ENCODE peak calls at places on chromosomes 13 and 19, in ten cellular contexts. I, F, R, O, E, X, L, S, U and T are unnamed samples.

GRCh38 chr13:100392709-100393630 is 195.6 kb downstream of the GGACT start:
- DNase-seq in I (no peak), E (no peak), L (peak), S (peak), R (peak), O (peak), U (peak), F (no peak), X (peak), T (peak)

GRCh38 chr13:28313579-28313978 is 175.2 kb downstream of the PAN3 start:
- DNase-seq in S (peak), F (no peak), O (no peak), E (no peak), R (peak), U (no peak), I (no peak), X (peak), L (no peak), T (no peak)

GRCh38 chr13:27168870-27169525 is 2.6 kb downstream of the USP12 start:
- DNase-seq in F (no peak), L (no peak), U (no peak), E (no peak), S (no peak), I (no peak), X (peak), O (no peak), R (peak), T (no peak)

GRCh38 chr13:99501952-99502310 is 659 bp downstream of the TM9SF2 start:
- DNase-seq in O (no peak), U (no peak), F (no peak), S (peak), I (no peak), X (peak), R (peak), E (no peak), L (no peak), T (no peak)

GRCh38 chr13:111330211-111330610 is 9.8 kb downstream of the TEX29 start:
- DNase-seq in U (no peak), E (no peak), O (no peak), R (no peak), S (no peak), X (no peak), F (no peak), L (no peak), I (no peak), T (no peak)

GRCh38 chr13:20270163-20270865 is 38.2 kb upstream of the GJB6 start:
- DNase-seq in S (no peak), U (no peak), F (no peak), L (no peak), I (no peak), O (no peak), X (no peak), E (no peak), R (no peak), T (no peak)

GRCh38 chr19:15508035-15508710 is at the start of gene CYP4F22:
- DNase-seq in E (no peak), F (no peak), S (no peak), I (no peak), L (peak), O (no peak), X (no peak), R (no peak), U (no peak), T (no peak)

GRCh38 chr19:47035127-47035494 is 13.3 kb downstream of the TMEM160 start:
- DNase-seq in F (no peak), U (no peak), X (no peak), L (no peak), I (peak), E (no peak), O (no peak), S (no peak), R (peak), T (peak)

GRCh38 chr13:33123066-33123940 is 107.1 kb downstream of the KL start:
- DNase-seq in I (peak), E (no peak), X (peak), L (no peak), O (no peak), S (peak), U (no peak), R (peak), F (no peak), T (no peak)

GRCh38 chr13:29507356-29507755 is 88.1 kb downstream of the SLC7A1 start:
- DNase-seq in S (no peak), R (peak), I (no peak), O (peak), L (no peak), E (peak), F (no peak), X (no peak), U (no peak), T (no peak)

GRCh38 chr19:17479325-17479791 is 9.0 kb downstream of the SLC27A1 start:
- DNase-seq in X (peak), U (peak), F (no peak), S (peak), I (no peak), E (no peak), R (peak), L (no peak), O (no peak), T (no peak)

GRCh38 chr13:73956101-73956500 is 178.1 kb downstream of the KLF12 start:
- DNase-seq in L (no peak), O (no peak), R (no peak), F (no peak), I (no peak), X (no peak), S (no peak), E (no peak), U (no peak), T (no peak)

GRCh38 chr19:45994456-45994988 is 745 bp upstream of the CCDC61 start:
- DNase-seq in E (no peak), U (no peak), L (no peak), R (peak), S (peak), O (no peak), I (peak), F (no peak), X (no peak), T (no peak)

GRCh38 chr19:54674021-54674617 is 11.3 kb downstream of the LILRB4 start:
- DNase-seq in L (no peak), R (peak), E (no peak), I (peak), S (peak), U (no peak), O (no peak), F (no peak), X (peak), T (peak)

GRCh38 chr19:2476451-2477140 is 669 bp downstream of the GADD45B start:
- DNase-seq in E (peak), U (no peak), X (peak), R (peak), I (peak), S (peak), L (peak), O (peak), F (no peak), T (no peak)

GRCh38 chr13:93002071-93002470 is 224.5 kb upstream of the GPC6 start:
- DNase-seq in R (peak), X (no peak), E (no peak), F (no peak), O (no peak), I (no peak), L (no peak), U (no peak), S (no peak), T (no peak)

GRCh38 chr13:45042539-45042938 is 53.2 kb downstream of the GPALPP1 start:
- DNase-seq in E (no peak), O (no peak), R (peak), U (no peak), F (no peak), X (no peak), S (peak), L (no peak), I (no peak), T (no peak)

GRCh38 chr19:49746206-49746958 is 16.7 kb downstream of the TSKS start:
- DNase-seq in O (peak), X (no peak), F (no peak), R (peak), L (peak), S (peak), I (no peak), U (no peak), E (peak), T (peak)

GRCh38 chr13:46721054-46721453 is 75.9 kb downstream of the ESD start:
- DNase-seq in E (no peak), L (peak), I (no peak), F (peak), U (no peak), S (peak), R (peak), X (peak), O (peak), T (no peak)

GRCh38 chr13:43285891-43286602 is 262.7 kb downstream of the DNAJC15 start:
- DNase-seq in X (peak), L (no peak), E (no peak), R (peak), S (no peak), O (no peak), I (no peak), F (no peak), U (no peak), T (no peak)

GRCh38 chr19:3658004-3658822 is 31.6 kb upstream of the CACTIN start:
- DNase-seq in L (no peak), O (no peak), I (no peak), U (no peak), E (no peak), F (no peak), S (no peak), R (no peak), X (no peak), T (no peak)

GRCh38 chr13:50290186-50290585 is 274.9 kb downstream of the KCNRG start:
- DNase-seq in X (no peak), L (no peak), F (no peak), U (no peak), I (no peak), S (no peak), E (no peak), R (no peak), O (no peak), T (no peak)

GRCh38 chr19:7216373-7216902 is 77.8 kb downstream of the INSR start:
- DNase-seq in L (no peak), S (no peak), F (no peak), U (no peak), I (no peak), E (no peak), R (no peak), X (no peak), O (no peak), T (no peak)

GRCh38 chr19:45558399-45558878 is 26.2 kb downstream of the OPA3 start:
- DNase-seq in L (peak), R (peak), F (peak), S (peak), X (peak), E (no peak), O (no peak), I (no peak), U (no peak), T (peak)

GRCh38 chr19:53131732-53132131 is 978 bp downstream of the ZNF415 start:
- DNase-seq in O (no peak), X (no peak), R (peak), I (no peak), E (no peak), S (no peak), F (peak), U (no peak), L (no peak), T (no peak)

GRCh38 chr13:114027046-114027760 is 53.3 kb upstream of the C13orf46 start:
- DNase-seq in U (no peak), E (no peak), X (peak), O (peak), R (no peak), S (no peak), L (no peak), I (no peak), F (peak), T (no peak)

GRCh38 chr13:105442941-105443340 is 1092.5 kb downstream of the EFNB2 start:
- DNase-seq in S (peak), R (peak), F (no peak), I (no peak), X (peak), U (peak), L (no peak), O (no peak), E (no peak), T (no peak)

GRCh38 chr19:47161876-47162489 is 31.3 kb downstream of the SAE1 start:
- DNase-seq in U (no peak), R (peak), X (peak), E (no peak), I (no peak), O (no peak), F (no peak), S (no peak), L (no peak), T (no peak)

GRCh38 chr13:96141032-96141431 is 51.1 kb downstream of the HS6ST3 start:
- DNase-seq in X (peak), S (peak), E (no peak), U (no peak), F (peak), I (no peak), R (peak), O (no peak), L (no peak), T (no peak)

GRCh38 chr19:16587031-16588023 is 15.1 kb upstream of the SLC35E1 start:
- DNase-seq in R (peak), E (no peak), O (no peak), U (no peak), F (no peak), I (no peak), L (peak), S (peak), X (no peak), T (no peak)

GRCh38 chr13:42405665-42406390 is 133.9 kb downstream of the AKAP11 start:
- DNase-seq in L (peak), S (peak), F (no peak), O (no peak), U (no peak), R (peak), E (no peak), X (peak), I (no peak), T (no peak)

GRCh38 chr13:65719831-65720230 is 1510.3 kb downstream of the PCDH9 start:
- DNase-seq in F (no peak), I (no peak), U (no peak), X (no peak), S (no peak), R (no peak), O (no peak), L (no peak), E (no peak), T (no peak)

GRCh38 chr19:16359964-16360363 is 35.3 kb downstream of the KLF2 start:
- DNase-seq in E (no peak), O (no peak), I (no peak), L (no peak), R (no peak), U (no peak), X (no peak), F (no peak), S (no peak), T (no peak)

GRCh38 chr13:32639502-32640105 is 53.4 kb downstream of the PDS5B start:
- DNase-seq in I (peak), U (peak), F (peak), R (peak), S (peak), X (peak), L (peak), E (no peak), O (peak), T (no peak)

GRCh38 chr19:46493236-46494114 is 2.2 kb downstream of the PNMA8B start:
- DNase-seq in L (no peak), U (no peak), F (no peak), E (peak), X (peak), R (peak), O (peak), I (no peak), S (peak), T (no peak)

GRCh38 chr13:35926859-35927530 is 204.2 kb downstream of the DCLK1 start:
- DNase-seq in X (peak), F (no peak), S (no peak), I (no peak), R (peak), E (no peak), U (no peak), L (no peak), O (no peak), T (no peak)

GRCh38 chr13:105991622-105992254 is 543.7 kb downstream of the EFNB2 start:
- DNase-seq in E (no peak), F (peak), L (no peak), R (peak), S (peak), X (no peak), U (peak), I (no peak), O (no peak), T (no peak)

GRCh38 chr19:53002479-53002878 is 11.2 kb upstream of the ERVV-1 start:
- DNase-seq in O (no peak), U (no peak), X (no peak), I (no peak), S (peak), L (no peak), R (peak), E (no peak), F (no peak), T (no peak)

GRCh38 chr19:7482584-7483439 is 6.0 kb downstream of the PEX11G start:
- DNase-seq in O (no peak), X (no peak), E (no peak), S (no peak), I (peak), R (peak), F (no peak), U (no peak), L (no peak), T (no peak)